ENCODE peak calls at places on chromosomes 3 and 15, in five cellular contexts. I is hepatocyte, J is heart right ventricle, Z is MG63, P is ovary. H is an unnamed sample.

GRCh38 chr3:45272828-45273470 is 46.9 kb upstream of the TMEM158 start:
- DNase-seq in I (no peak), J (no peak), Z (no peak), P (no peak), H (no peak)

GRCh38 chr15:70099966-70100494 is 2.3 kb upstream of the TLE3 start:
- DNase-seq in I (peak; percentile 68), J (no peak), Z (no peak), P (no peak), H (no peak)

GRCh38 chr3:187131981-187132380 is 7.3 kb downstream of the RPL39L start:
- DNase-seq in I (no peak), J (no peak), Z (no peak), P (no peak), H (no peak)

GRCh38 chr15:47561102-47561501 is 156.2 kb upstream of the SEMA6D start:
- DNase-seq in I (no peak), J (no peak), Z (no peak), P (no peak), H (no peak)

GRCh38 chr15:86054338-86054737 is 25.3 kb upstream of the AGBL1 start:
- DNase-seq in I (no peak), J (no peak), Z (no peak), P (no peak), H (no peak)

GRCh38 chr3:111676177-111677021 is 81.3 kb upstream of the ZBED2 start:
- DNase-seq in I (peak; percentile 61), J (no peak), Z (peak; percentile 91), P (no peak), H (no peak)

GRCh38 chr3:29240887-29241286 is 40.0 kb upstream of the RBMS3 start:
- DNase-seq in I (no peak), J (no peak), Z (no peak), P (no peak), H (no peak)

GRCh38 chr15:95304116-95304873 is 1026.2 kb upstream of the NR2F2 start:
- DNase-seq in I (peak; percentile 30), J (peak; percentile 44), Z (no peak), P (peak; percentile 33), H (no peak)

GRCh38 chr3:29384640-29385039 is 103.8 kb downstream of the RBMS3 start:
- DNase-seq in I (peak; percentile 34), J (peak; percentile 18), Z (no peak), P (no peak), H (no peak)

GRCh38 chr15:62782100-62782791 is 260.3 kb upstream of the TPM1 start:
- DNase-seq in I (peak; percentile 85), J (peak; percentile 93), Z (peak; percentile 56), P (peak; percentile 76), H (no peak)

GRCh38 chr15:65339926-65340325 is 35.4 kb downstream of the RNU5B-1 start:
- DNase-seq in I (peak; percentile 68), J (no peak), Z (no peak), P (no peak), H (no peak)

GRCh38 chr15:80876034-80876433 is 96.9 kb downstream of the CEMIP start:
- DNase-seq in I (no peak), J (peak; percentile 29), Z (no peak), P (peak; percentile 53), H (no peak)

GRCh38 chr3:105351821-105352220 is 14.9 kb upstream of the ALCAM start:
- DNase-seq in I (no peak), J (no peak), Z (no peak), P (no peak), H (no peak)

GRCh38 chr15:77851696-77852095 is 219.0 kb upstream of the LINGO1 start:
- DNase-seq in I (peak; percentile 62), J (no peak), Z (peak; percentile 31), P (no peak), H (no peak)

GRCh38 chr15:31467361-31467760 is 140.7 kb downstream of the KLF13 start:
- DNase-seq in I (no peak), J (no peak), Z (no peak), P (no peak), H (no peak)

GRCh38 chr3:153289334-153289808 is 127.3 kb downstream of the RAP2B start:
- DNase-seq in I (no peak), J (no peak), Z (no peak), P (no peak), H (no peak)

GRCh38 chr3:125141596-125142417 is 70.7 kb downstream of the SLC12A8 start:
- DNase-seq in I (peak; percentile 80), J (peak; percentile 82), Z (no peak), P (peak; percentile 61), H (peak; percentile 66)

GRCh38 chr3:127791221-127791913 is 30.9 kb downstream of the MGLL start:
- DNase-seq in I (peak; percentile 75), J (no peak), Z (peak; percentile 50), P (no peak), H (no peak)

GRCh38 chr15:101115887-101116680 is 135.8 kb downstream of the CHSY1 start:
- DNase-seq in I (peak; percentile 59), J (peak; percentile 53), Z (peak; percentile 53), P (peak; percentile 56), H (no peak)

GRCh38 chr3:61924065-61924740 is 362.8 kb downstream of the PTPRG start:
- DNase-seq in I (no peak), J (peak; percentile 80), Z (no peak), P (no peak), H (no peak)

GRCh38 chr3:170726976-170727661 is 141.2 kb upstream of the SLC7A14 start:
- DNase-seq in I (no peak), J (no peak), Z (peak; percentile 54), P (no peak), H (no peak)

GRCh38 chr15:70279096-70279495 is 181.4 kb upstream of the TLE3 start:
- DNase-seq in I (no peak), J (no peak), Z (no peak), P (no peak), H (no peak)

GRCh38 chr15:40925863-40926658 is 3.1 kb upstream of the DLL4 start:
- DNase-seq in I (peak; percentile 55), J (no peak), Z (no peak), P (no peak), H (no peak)

GRCh38 chr15:99149366-99149765 is 44.5 kb downstream of the SYNM start:
- DNase-seq in I (no peak), J (no peak), Z (no peak), P (no peak), H (no peak)

GRCh38 chr3:34382859-34383258 is 584.4 kb downstream of the PDCD6IP start:
- DNase-seq in I (peak; percentile 25), J (no peak), Z (no peak), P (no peak), H (no peak)

GRCh38 chr3:34388836-34389235 is 590.4 kb downstream of the PDCD6IP start:
- DNase-seq in I (no peak), J (no peak), Z (no peak), P (no peak), H (no peak)

GRCh38 chr3:34387831-34388564 is 589.6 kb downstream of the PDCD6IP start:
- DNase-seq in I (no peak), J (no peak), Z (no peak), P (no peak), H (no peak)

GRCh38 chr3:34381243-34381642 is 582.8 kb downstream of the PDCD6IP start:
- DNase-seq in I (no peak), J (no peak), Z (no peak), P (no peak), H (no peak)

GRCh38 chr3:34386309-34386708 is 587.9 kb downstream of the PDCD6IP start:
- DNase-seq in I (no peak), J (no peak), Z (no peak), P (no peak), H (no peak)
- H3K4me3 ChIP-seq in I (no peak overlapping the region), J (no peak overlapping the region), Z (no peak overlapping the region), P (no peak overlapping the region), H (no peak overlapping the region)

GRCh38 chr15:22229971-22230815 is 149.9 kb downstream of the OR4M2 start:
- DNase-seq in I (no peak), J (no peak), Z (peak; percentile 41), P (no peak), H (no peak)

GRCh38 chr15:22224241-22224671 is 143.9 kb downstream of the OR4M2 start:
- DNase-seq in I (no peak), J (no peak), Z (no peak), P (no peak), H (no peak)

GRCh38 chr15:22226034-22226790 is 145.9 kb downstream of the OR4M2 start:
- DNase-seq in I (no peak), J (no peak), Z (no peak), P (no peak), H (no peak)

GRCh38 chr15:22227961-22228762 is 147.8 kb downstream of the OR4M2 start:
- DNase-seq in I (no peak), J (no peak), Z (no peak), P (no peak), H (no peak)

GRCh38 chr15:22227411-22227810 is 147.1 kb downstream of the OR4M2 start:
- DNase-seq in I (no peak), J (no peak), Z (no peak), P (no peak), H (no peak)
- H3K9me3 ChIP-seq in I (peaks cover 26% of the 10 kb centered on the region), J (no peaks in the 10 kb centered on the region), Z (no peaks in the 10 kb centered on the region), P (no peaks in the 10 kb centered on the region), H (no peaks in the 10 kb centered on the region)

GRCh38 chr3:99899603-99900002 is 81.9 kb downstream of the CMSS1 start:
- DNase-seq in I (no peak), J (no peak), Z (no peak), P (no peak), H (no peak)
- H3K4me3 ChIP-seq in I (no peak overlapping the region), J (no peak overlapping the region), Z (no peak overlapping the region), P (no peak overlapping the region), H (no peak overlapping the region)

GRCh38 chr3:145058483-145058882 is 1086.9 kb downstream of the DIPK2A start:
- DNase-seq in I (no peak), J (no peak), Z (no peak), P (no peak), H (no peak)
- H3K9me3 ChIP-seq in I (no peaks in the 10 kb centered on the region), J (no peaks in the 10 kb centered on the region), Z (peaks cover 3% of the 10 kb centered on the region), P (no peaks in the 10 kb centered on the region), H (no peaks in the 10 kb centered on the region)

DNA sequence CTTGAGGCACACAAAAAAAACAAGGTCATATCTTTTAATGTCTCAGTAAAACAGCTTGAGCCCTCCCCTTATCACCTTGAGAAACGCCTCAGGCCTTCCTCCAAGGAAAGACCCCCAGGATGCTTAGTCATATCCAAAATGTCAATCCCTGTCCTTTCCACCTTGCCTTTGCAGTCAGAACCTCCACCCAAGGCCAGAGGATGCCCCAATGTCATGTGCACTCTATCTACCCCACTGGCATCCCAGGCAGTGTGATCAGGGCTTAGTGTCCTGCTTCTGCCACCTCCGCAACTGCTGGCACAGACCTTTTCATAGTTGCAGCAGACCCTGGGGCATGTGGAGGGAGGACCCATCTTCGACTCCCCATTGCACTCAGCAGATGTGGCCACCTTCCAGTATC is 268.0 kb upstream of the LRRFIP2 start:
- DNase-seq in I (no peak), J (no peak), Z (no peak), P (no peak), H (no peak)
- H3K4me3 ChIP-seq in I (no peak overlapping the region), J (no peak overlapping the region), Z (no peak overlapping the region), P (no peak overlapping the region), H (no peak overlapping the region)